ENCODE peak calls at places on chromosome 9, in ten cellular contexts. One of them, this sample, is unnamed. For H3K9me3 and H3K4me1, the result is how much of the 10 kb centered on the place peaks cover.

GRCh38 chr9:33082538-33083326 is 6.3 kb upstream of the SMU1 start:
- DNase-seq in keratinocyte: no peak
- DNase-seq in psoas muscle: peak
- DNase-seq in K562: no peak
- DNase-seq in vagina: no peak
- DNase-seq in heart right ventricle: no peak
- DNase-seq in CD8-positive, alpha-beta T cell: no peak
- DNase-seq in A549: no peak
- DNase-seq in CD4-positive, alpha-beta memory T cell: no peak
- DNase-seq in pancreas: no peak
- DNase-seq in this sample: no peak

GRCh38 chr9:95511232-95511951 is 5.4 kb downstream of the PTCH1 start:
- DNase-seq in vagina: no peak
- DNase-seq in pancreas: no peak
- DNase-seq in CD8-positive, alpha-beta T cell: peak
- DNase-seq in keratinocyte: no peak
- DNase-seq in heart right ventricle: no peak
- DNase-seq in K562: peak
- DNase-seq in psoas muscle: no peak
- DNase-seq in A549: peak
- DNase-seq in CD4-positive, alpha-beta memory T cell: peak
- DNase-seq in this sample: peak

GRCh38 chr9:98306384-98307145 is 51.1 kb upstream of the TBC1D2 start:
- DNase-seq in vagina: no peak
- DNase-seq in K562: no peak
- DNase-seq in pancreas: no peak
- DNase-seq in CD4-positive, alpha-beta memory T cell: no peak
- DNase-seq in heart right ventricle: no peak
- DNase-seq in psoas muscle: no peak
- DNase-seq in A549: peak
- DNase-seq in keratinocyte: no peak
- DNase-seq in CD8-positive, alpha-beta T cell: no peak
- DNase-seq in this sample: no peak

GRCh38 chr9:8366161-8366926 is 566.8 kb upstream of the DMAC1 start:
- DNase-seq in vagina: no peak
- DNase-seq in K562: no peak
- DNase-seq in keratinocyte: no peak
- DNase-seq in heart right ventricle: no peak
- DNase-seq in CD8-positive, alpha-beta T cell: no peak
- DNase-seq in psoas muscle: no peak
- DNase-seq in CD4-positive, alpha-beta memory T cell: no peak
- DNase-seq in pancreas: no peak
- DNase-seq in A549: peak
- DNase-seq in this sample: peak

GRCh38 chr9:101445353-101446029 is 9.9 kb upstream of the ALDOB start:
- DNase-seq in heart right ventricle: no peak
- DNase-seq in A549: no peak
- DNase-seq in CD4-positive, alpha-beta memory T cell: no peak
- DNase-seq in vagina: no peak
- DNase-seq in keratinocyte: no peak
- DNase-seq in K562: no peak
- DNase-seq in psoas muscle: no peak
- DNase-seq in pancreas: no peak
- DNase-seq in CD8-positive, alpha-beta T cell: no peak
- DNase-seq in this sample: no peak

GRCh38 chr9:64066736-64067368 is 1218.2 kb downstream of the FOXD4L5 start:
- DNase-seq in keratinocyte: no peak
- DNase-seq in vagina: no peak
- DNase-seq in CD4-positive, alpha-beta memory T cell: no peak
- DNase-seq in A549: no peak
- DNase-seq in CD8-positive, alpha-beta T cell: no peak
- DNase-seq in pancreas: no peak
- DNase-seq in heart right ventricle: no peak
- DNase-seq in K562: no peak
- DNase-seq in psoas muscle: peak
- DNase-seq in this sample: no peak

GRCh38 chr9:5352637-5353248 is 13.1 kb upstream of the RLN1 start:
- DNase-seq in heart right ventricle: no peak
- DNase-seq in CD8-positive, alpha-beta T cell: no peak
- DNase-seq in vagina: no peak
- DNase-seq in A549: no peak
- DNase-seq in K562: no peak
- DNase-seq in CD4-positive, alpha-beta memory T cell: peak
- DNase-seq in pancreas: no peak
- DNase-seq in keratinocyte: no peak
- DNase-seq in psoas muscle: no peak
- DNase-seq in this sample: no peak

GRCh38 chr9:89394412-89394811 is 76.1 kb downstream of the SECISBP2 start:
- DNase-seq in CD4-positive, alpha-beta memory T cell: no peak
- DNase-seq in vagina: no peak
- DNase-seq in pancreas: no peak
- DNase-seq in keratinocyte: no peak
- DNase-seq in K562: no peak
- DNase-seq in CD8-positive, alpha-beta T cell: no peak
- DNase-seq in heart right ventricle: no peak
- DNase-seq in psoas muscle: peak
- DNase-seq in A549: no peak
- DNase-seq in this sample: no peak

GRCh38 chr9:68619636-68620035 is 79.0 kb upstream of the TMEM252 start:
- DNase-seq in A549: no peak
- DNase-seq in vagina: no peak
- DNase-seq in psoas muscle: no peak
- DNase-seq in heart right ventricle: no peak
- DNase-seq in keratinocyte: no peak
- DNase-seq in K562: no peak
- DNase-seq in CD8-positive, alpha-beta T cell: no peak
- DNase-seq in CD4-positive, alpha-beta memory T cell: no peak
- DNase-seq in pancreas: no peak
- DNase-seq in this sample: no peak

DNA sequence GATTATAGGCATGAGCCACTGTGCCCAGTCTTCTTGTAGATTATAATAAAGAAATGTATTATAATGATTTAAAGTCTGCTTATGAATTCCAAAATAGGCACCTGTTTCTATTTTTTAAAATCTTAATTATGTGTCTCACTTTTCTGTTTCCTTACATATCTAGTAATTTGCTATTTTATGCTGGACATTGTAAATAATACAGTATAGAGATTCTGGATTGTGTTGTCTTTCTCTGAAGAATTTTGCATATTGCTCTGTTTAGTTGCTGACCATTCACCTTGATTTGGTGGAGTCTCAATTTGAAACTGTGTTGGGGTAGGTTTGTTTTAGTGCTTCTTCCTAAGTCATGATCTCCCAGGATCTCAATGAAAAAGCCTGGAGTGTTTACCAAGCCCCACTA is 102.8 kb downstream of the C9orf50 start:
- DNase-seq in A549: no peak
- DNase-seq in keratinocyte: no peak
- DNase-seq in CD8-positive, alpha-beta T cell: no peak
- DNase-seq in pancreas: no peak
- DNase-seq in vagina: no peak
- DNase-seq in psoas muscle: no peak
- DNase-seq in CD4-positive, alpha-beta memory T cell: no peak
- DNase-seq in K562: no peak
- DNase-seq in heart right ventricle: no peak
- DNase-seq in this sample: no peak
- H3K9me3 ChIP-seq in A549: half or more
- H3K9me3 ChIP-seq in keratinocyte: under half
- H3K9me3 ChIP-seq in CD8-positive, alpha-beta T cell: under half
- H3K9me3 ChIP-seq in pancreas: under half
- H3K9me3 ChIP-seq in vagina: under half
- H3K9me3 ChIP-seq in psoas muscle: under half
- H3K9me3 ChIP-seq in CD4-positive, alpha-beta memory T cell: under half
- H3K9me3 ChIP-seq in K562: under half
- H3K9me3 ChIP-seq in heart right ventricle: under half
- H3K9me3 ChIP-seq in this sample: under half

GRCh38 chr9:131419716-131420115 is 25.8 kb downstream of the PRRC2B start:
- DNase-seq in vagina: no peak
- DNase-seq in K562: no peak
- DNase-seq in keratinocyte: no peak
- DNase-seq in heart right ventricle: no peak
- DNase-seq in pancreas: no peak
- DNase-seq in psoas muscle: peak
- DNase-seq in A549: no peak
- DNase-seq in CD4-positive, alpha-beta memory T cell: no peak
- DNase-seq in CD8-positive, alpha-beta T cell: no peak
- DNase-seq in this sample: no peak

GRCh38 chr9:131416509-131416908 is 22.6 kb downstream of the PRRC2B start:
- DNase-seq in K562: no peak
- DNase-seq in CD4-positive, alpha-beta memory T cell: no peak
- DNase-seq in heart right ventricle: no peak
- DNase-seq in keratinocyte: no peak
- DNase-seq in vagina: no peak
- DNase-seq in CD8-positive, alpha-beta T cell: no peak
- DNase-seq in pancreas: no peak
- DNase-seq in A549: no peak
- DNase-seq in psoas muscle: no peak
- DNase-seq in this sample: no peak

GRCh38 chr9:131418143-131419028 is 24.5 kb downstream of the PRRC2B start:
- DNase-seq in heart right ventricle: no peak
- DNase-seq in psoas muscle: no peak
- DNase-seq in A549: no peak
- DNase-seq in K562: no peak
- DNase-seq in CD8-positive, alpha-beta T cell: no peak
- DNase-seq in CD4-positive, alpha-beta memory T cell: no peak
- DNase-seq in pancreas: peak
- DNase-seq in vagina: no peak
- DNase-seq in keratinocyte: no peak
- DNase-seq in this sample: peak

GRCh38 chr9:131419029-131419614 is 25.2 kb downstream of the PRRC2B start:
- DNase-seq in keratinocyte: no peak
- DNase-seq in CD4-positive, alpha-beta memory T cell: no peak
- DNase-seq in heart right ventricle: no peak
- DNase-seq in K562: no peak
- DNase-seq in vagina: no peak
- DNase-seq in psoas muscle: no peak
- DNase-seq in CD8-positive, alpha-beta T cell: no peak
- DNase-seq in A549: no peak
- DNase-seq in pancreas: no peak
- DNase-seq in this sample: no peak

DNA sequence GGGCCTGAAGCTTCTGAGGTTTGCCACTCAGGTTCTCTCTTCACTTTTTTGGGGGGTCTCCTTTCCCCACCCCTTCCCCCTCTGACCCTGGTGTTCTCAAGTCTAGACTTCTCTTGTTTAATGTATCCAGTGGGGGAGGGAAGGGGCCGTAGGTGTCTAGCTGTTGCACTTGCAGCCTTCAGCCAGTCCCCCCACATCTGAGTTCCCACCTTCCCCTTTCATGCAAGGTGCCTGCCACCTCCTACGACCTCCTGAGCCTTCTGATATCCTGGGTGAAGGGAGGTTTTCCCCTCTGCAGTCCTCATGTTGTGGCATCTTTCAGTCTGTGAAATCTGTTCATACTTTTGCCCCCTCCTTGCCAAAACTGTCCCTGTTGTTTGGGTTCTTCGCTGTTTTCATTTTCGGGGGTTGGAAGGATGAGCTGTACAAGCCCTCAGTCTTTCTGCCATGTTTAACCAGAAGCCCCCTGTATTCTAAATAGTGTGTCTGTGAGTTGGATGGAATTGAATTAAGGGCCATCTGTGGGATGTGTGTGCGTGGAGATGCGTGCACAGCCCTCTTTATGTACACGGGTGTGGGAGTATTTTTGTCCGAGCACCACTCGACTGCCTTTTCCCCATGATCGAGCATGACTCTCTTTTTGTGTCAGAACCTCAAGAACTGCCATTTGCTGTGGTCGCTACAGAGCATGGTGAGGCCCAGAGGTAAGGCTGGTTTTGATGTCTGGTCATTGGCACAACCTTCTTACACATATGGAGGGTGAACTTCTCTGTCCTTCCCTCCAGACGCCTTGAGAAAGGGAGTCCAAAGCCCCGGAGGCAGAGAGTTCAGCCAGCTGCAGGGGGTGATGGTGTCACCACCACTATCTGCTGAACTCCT is 23.6 kb downstream of the PRRC2B start:
- DNase-seq in CD8-positive, alpha-beta T cell: no peak
- DNase-seq in vagina: no peak
- DNase-seq in psoas muscle: peak
- DNase-seq in K562: no peak
- DNase-seq in pancreas: no peak
- DNase-seq in A549: no peak
- DNase-seq in CD4-positive, alpha-beta memory T cell: no peak
- DNase-seq in keratinocyte: no peak
- DNase-seq in heart right ventricle: no peak
- DNase-seq in this sample: no peak
- H3K4me1 ChIP-seq in CD8-positive, alpha-beta T cell: half or more
- H3K4me1 ChIP-seq in vagina: half or more
- H3K4me1 ChIP-seq in psoas muscle: half or more
- H3K4me1 ChIP-seq in K562: under half
- H3K4me1 ChIP-seq in pancreas: under half
- H3K4me1 ChIP-seq in A549: half or more
- H3K4me1 ChIP-seq in CD4-positive, alpha-beta memory T cell: half or more
- H3K4me1 ChIP-seq in keratinocyte: under half
- H3K4me1 ChIP-seq in heart right ventricle: half or more
- H3K4me1 ChIP-seq in this sample: under half

DNA sequence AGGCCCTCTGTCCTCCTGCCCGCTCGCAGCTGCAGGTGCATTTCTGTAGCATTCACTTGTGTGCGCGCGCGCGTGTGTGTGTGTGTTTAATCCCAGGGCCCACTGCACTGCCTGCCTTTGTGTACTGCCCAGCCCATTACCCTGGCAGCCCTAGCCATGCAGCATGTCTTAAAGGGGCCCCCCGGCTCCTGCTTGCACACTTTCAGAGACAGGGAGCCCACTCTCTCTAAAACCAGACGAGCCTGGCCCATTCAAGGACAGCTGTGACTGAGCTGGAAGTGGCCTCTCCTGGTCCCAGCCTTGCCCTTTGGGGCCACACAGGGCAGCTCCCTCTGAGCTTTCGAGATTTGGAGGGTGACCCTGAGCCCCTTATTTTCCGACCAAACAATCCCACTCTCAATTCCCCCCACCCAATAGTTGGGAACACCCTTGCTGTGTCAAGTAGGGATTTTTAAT is 98.9 kb downstream of the DAB2IP start:
- DNase-seq in keratinocyte: no peak
- DNase-seq in K562: no peak
- DNase-seq in CD4-positive, alpha-beta memory T cell: no peak
- DNase-seq in pancreas: no peak
- DNase-seq in psoas muscle: no peak
- DNase-seq in heart right ventricle: no peak
- DNase-seq in A549: no peak
- DNase-seq in vagina: no peak
- DNase-seq in CD8-positive, alpha-beta T cell: peak
- DNase-seq in this sample: peak
- H3K4me3 ChIP-seq in keratinocyte: no peak
- H3K4me3 ChIP-seq in K562: no peak
- H3K4me3 ChIP-seq in CD4-positive, alpha-beta memory T cell: no peak
- H3K4me3 ChIP-seq in pancreas: no peak
- H3K4me3 ChIP-seq in psoas muscle: no peak
- H3K4me3 ChIP-seq in heart right ventricle: no peak
- H3K4me3 ChIP-seq in A549: no peak
- H3K4me3 ChIP-seq in vagina: no peak
- H3K4me3 ChIP-seq in CD8-positive, alpha-beta T cell: no peak
- H3K4me3 ChIP-seq in this sample: no peak

DNA sequence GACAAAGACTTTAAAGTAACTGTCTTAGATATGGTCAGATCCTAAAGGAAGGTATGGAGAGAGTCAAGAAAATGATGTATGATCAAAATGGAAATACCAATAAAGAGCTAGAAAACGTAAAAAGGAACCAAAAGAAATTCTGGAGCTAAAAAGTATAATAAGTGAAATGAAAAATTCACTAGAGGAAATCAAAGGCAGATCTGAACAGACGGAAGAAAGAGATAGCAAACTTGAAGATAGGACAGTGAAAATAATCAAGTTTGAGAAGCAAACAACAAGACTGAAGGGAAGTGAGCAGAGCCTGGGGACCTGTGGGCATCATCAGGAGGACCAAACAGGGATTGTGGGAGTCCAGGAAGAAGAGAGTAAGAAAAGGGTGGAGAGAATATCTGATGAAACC is 115.4 kb downstream of the EHMT1 start:
- DNase-seq in heart right ventricle: no peak
- DNase-seq in psoas muscle: no peak
- DNase-seq in CD8-positive, alpha-beta T cell: no peak
- DNase-seq in CD4-positive, alpha-beta memory T cell: no peak
- DNase-seq in vagina: no peak
- DNase-seq in A549: no peak
- DNase-seq in pancreas: no peak
- DNase-seq in keratinocyte: no peak
- DNase-seq in K562: no peak
- DNase-seq in this sample: no peak
- H3K9me3 ChIP-seq in heart right ventricle: under half
- H3K9me3 ChIP-seq in psoas muscle: under half
- H3K9me3 ChIP-seq in CD8-positive, alpha-beta T cell: under half
- H3K9me3 ChIP-seq in CD4-positive, alpha-beta memory T cell: under half
- H3K9me3 ChIP-seq in vagina: under half
- H3K9me3 ChIP-seq in A549: under half
- H3K9me3 ChIP-seq in pancreas: under half
- H3K9me3 ChIP-seq in keratinocyte: under half
- H3K9me3 ChIP-seq in K562: under half
- H3K9me3 ChIP-seq in this sample: under half

This sample was measured in HAP-1.